ENCODE peak calls at places on chromosomes 3 and 15, in five cellular contexts. Z, I, L, P and E are unnamed samples.

GRCh38 chr15:25739687-25740121 is 123.4 kb downstream of the ATP10A start:
- DNase-seq in Z (no peak), I (peak), L (peak), P (peak), E (peak)

GRCh38 chr15:59169337-59169736 is 37.3 kb upstream of the LDHAL6B start:
- DNase-seq in Z (no peak), I (peak), L (peak), P (no peak), E (peak)

GRCh38 chr3:108090066-108090700 is 648 bp downstream of the CD47 start:
- DNase-seq in Z (no peak), I (peak), L (peak), P (peak), E (peak)

GRCh38 chr3:197234947-197235914 is 63.2 kb downstream of the DLG1 start:
- DNase-seq in Z (no peak), I (no peak), L (peak), P (no peak), E (no peak)

GRCh38 chr15:99566157-99566900 is 545 bp downstream of the MEF2A start:
- DNase-seq in Z (no peak), I (no peak), L (peak), P (peak), E (peak)

GRCh38 chr3:126501736-126502135 is 15.8 kb downstream of the UROC1 start:
- DNase-seq in Z (no peak), I (no peak), L (no peak), P (no peak), E (no peak)

GRCh38 chr3:161270991-161271390 is 49.9 kb downstream of the NMD3 start:
- DNase-seq in Z (no peak), I (peak), L (no peak), P (no peak), E (no peak)

GRCh38 chr3:156763931-156764720 is 62.0 kb upstream of the LEKR1 start:
- DNase-seq in Z (no peak), I (no peak), L (no peak), P (no peak), E (no peak)

GRCh38 chr3:70620367-70620766 is 307.9 kb upstream of the MDFIC2 start:
- DNase-seq in Z (no peak), I (no peak), L (no peak), P (no peak), E (no peak)

GRCh38 chr3:16264174-16264707 is 502 bp downstream of the DPH3 start:
- DNase-seq in Z (no peak), I (no peak), L (peak), P (no peak), E (no peak)

GRCh38 chr15:62569460-62570404 is 404.6 kb upstream of the C2CD4B start:
- DNase-seq in Z (peak), I (peak), L (peak), P (peak), E (peak)

GRCh38 chr15:61556037-61556648 is 327.0 kb upstream of the RORA start:
- DNase-seq in Z (no peak), I (peak), L (peak), P (no peak), E (peak)

GRCh38 chr3:32544894-32545293 is 25.8 kb downstream of the DYNC1LI1 start:
- DNase-seq in Z (no peak), I (peak), L (no peak), P (no peak), E (peak)

GRCh38 chr3:138625707-138626365 is 17.3 kb downstream of the FAIM start:
- DNase-seq in Z (no peak), I (peak), L (peak), P (no peak), E (peak)

GRCh38 chr3:15851735-15852134 is 54.0 kb upstream of the ANKRD28 start:
- DNase-seq in Z (no peak), I (no peak), L (no peak), P (no peak), E (no peak)

GRCh38 chr3:9208713-9209112 is 40.7 kb downstream of the SRGAP3 start:
- DNase-seq in Z (no peak), I (no peak), L (no peak), P (no peak), E (no peak)

GRCh38 chr15:78070049-78070698 is 7.3 kb downstream of the TBC1D2B start:
- DNase-seq in Z (peak), I (no peak), L (no peak), P (no peak), E (no peak)

GRCh38 chr15:86876387-86876786 is 796.7 kb downstream of the AGBL1 start:
- DNase-seq in Z (no peak), I (no peak), L (peak), P (no peak), E (no peak)

GRCh38 chr3:132135628-132136333 is 101.0 kb upstream of the CPNE4 start:
- DNase-seq in Z (no peak), I (peak), L (peak), P (no peak), E (peak)

GRCh38 chr3:127732303-127732702 is 59.6 kb downstream of the ABTB1 start:
- DNase-seq in Z (no peak), I (no peak), L (no peak), P (no peak), E (no peak)

GRCh38 chr3:59266551-59266950 is 216.7 kb upstream of the CFAP20DC start:
- DNase-seq in Z (no peak), I (no peak), L (peak), P (no peak), E (peak)

GRCh38 chr15:95410757-95411156 is 919.7 kb upstream of the NR2F2 start:
- DNase-seq in Z (no peak), I (peak), L (no peak), P (peak), E (no peak)

GRCh38 chr3:113200351-113200750 is 11.0 kb upstream of the BOC start:
- DNase-seq in Z (no peak), I (no peak), L (no peak), P (no peak), E (no peak)

GRCh38 chr15:70704166-70704565 is 59.2 kb downstream of the UACA start:
- DNase-seq in Z (no peak), I (no peak), L (no peak), P (no peak), E (no peak)

GRCh38 chr3:55615694-55616310 is 128.7 kb upstream of the WNT5A start:
- DNase-seq in Z (no peak), I (no peak), L (no peak), P (peak), E (no peak)

GRCh38 chr3:4322635-4323034 is 19.5 kb downstream of the SETMAR start:
- DNase-seq in Z (no peak), I (peak), L (peak), P (no peak), E (peak)

GRCh38 chr15:57527382-57528091 is 64.2 kb upstream of the MYZAP start:
- DNase-seq in Z (no peak), I (peak), L (peak), P (peak), E (peak)

GRCh38 chr3:42055291-42055690 is 35.9 kb upstream of the TRAK1 start:
- DNase-seq in Z (no peak), I (peak), L (peak), P (no peak), E (no peak)

GRCh38 chr3:49712166-49712565 is 7.3 kb downstream of the AMIGO3 start:
- DNase-seq in Z (no peak), I (no peak), L (no peak), P (no peak), E (no peak)

GRCh38 chr15:58458076-58458475 is 26.3 kb downstream of the LIPC start:
- DNase-seq in Z (no peak), I (peak), L (no peak), P (no peak), E (no peak)

GRCh38 chr3:124276863-124277515 is 285.1 kb upstream of the ROPN1 start:
- DNase-seq in Z (no peak), I (no peak), L (no peak), P (peak), E (no peak)

GRCh38 chr3:45464336-45464809 is 76.0 kb downstream of the LARS2 start:
- DNase-seq in Z (no peak), I (peak), L (no peak), P (peak), E (peak)

GRCh38 chr3:111729087-111729846 is 129.8 kb upstream of the PHLDB2 start:
- DNase-seq in Z (peak), I (peak), L (peak), P (peak), E (peak)

GRCh38 chr15:68431037-68431791 is 749 bp downstream of the ITGA11 start:
- DNase-seq in Z (peak), I (peak), L (no peak), P (peak), E (no peak)

GRCh38 chr3:186209810-186210752 is 101.2 kb upstream of the ETV5 start:
- DNase-seq in Z (no peak), I (peak), L (peak), P (peak), E (peak)

GRCh38 chr15:83973816-83974215 is 261.8 kb upstream of the GOLGA6L4 start:
- DNase-seq in Z (no peak), I (peak), L (no peak), P (no peak), E (no peak)

GRCh38 chr15:83970290-83970890 is 265.2 kb upstream of the GOLGA6L4 start:
- DNase-seq in Z (no peak), I (peak), L (no peak), P (no peak), E (no peak)

GRCh38 chr15:83971967-83972366 is 263.6 kb upstream of the GOLGA6L4 start:
- DNase-seq in Z (no peak), I (no peak), L (peak), P (no peak), E (no peak)
- TF ChIP-seq CTCF in Z (no peak), I (no peak), L (no peak), P (no peak), E (no peak)

DNA sequence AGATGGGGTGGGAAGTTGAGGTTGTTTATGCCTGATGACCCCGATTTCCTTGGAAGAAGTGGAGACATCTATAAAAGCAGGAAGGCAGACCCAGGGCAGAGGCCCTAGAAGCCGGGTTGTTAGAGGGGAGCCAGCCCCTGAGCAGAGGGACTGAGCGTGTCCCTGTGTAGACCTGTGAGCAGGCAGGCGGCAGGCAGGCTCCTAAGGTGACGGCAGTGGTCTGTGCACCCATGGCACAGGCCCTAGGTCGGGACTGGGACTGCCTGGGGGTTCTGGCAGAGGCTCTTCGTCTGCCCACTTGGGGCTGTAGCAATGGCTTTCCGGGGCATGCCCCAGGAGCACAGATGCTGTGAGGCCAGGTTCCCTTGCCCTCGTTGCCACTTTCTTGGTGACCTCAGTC is 9.9 kb downstream of the SEMA4B start:
- DNase-seq in Z (peak), I (no peak), L (no peak), P (no peak), E (no peak)
- H3K4me3 ChIP-seq in Z (no peak), I (no peak), L (no peak), P (no peak), E (no peak)

GRCh38 chr15:90382305-90382704 is 5.7 kb upstream of the IQGAP1 start:
- DNase-seq in Z (no peak), I (no peak), L (no peak), P (no peak), E (no peak)
- TF ChIP-seq CTCF in Z (no peak), I (no peak), L (no peak), P (no peak), E (no peak)

GRCh38 chr3:69384379-69384778 is 1.5 kb downstream of the FRMD4B start:
- DNase-seq in Z (no peak), I (no peak), L (no peak), P (no peak), E (no peak)

GRCh38 chr3:69385033-69385722 is 710 bp downstream of the FRMD4B start:
- DNase-seq in Z (no peak), I (no peak), L (no peak), P (no peak), E (no peak)

GRCh38 chr3:69388241-69388640 is 2.4 kb upstream of the FRMD4B start:
- DNase-seq in Z (no peak), I (no peak), L (no peak), P (no peak), E (no peak)

GRCh38 chr3:69385723-69386483 is at the start of gene FRMD4B:
- DNase-seq in Z (peak), I (peak), L (peak), P (peak), E (peak)

GRCh38 chr3:69386535-69387385 is 872 bp upstream of the FRMD4B start:
- DNase-seq in Z (no peak), I (no peak), L (no peak), P (no peak), E (no peak)
- H3K4me3 ChIP-seq in Z (no peak), I (no peak), L (no peak), P (peak), E (no peak)

GRCh38 chr3:170811515-170811914 is 58.5 kb downstream of the RPL22L1 start:
- DNase-seq in Z (no peak), I (peak), L (peak), P (no peak), E (peak)

GRCh38 chr3:170808041-170808440 is 62.0 kb downstream of the RPL22L1 start:
- DNase-seq in Z (no peak), I (peak), L (no peak), P (no peak), E (no peak)

GRCh38 chr3:170806676-170807075 is 63.3 kb downstream of the RPL22L1 start:
- DNase-seq in Z (no peak), I (no peak), L (peak), P (no peak), E (no peak)

GRCh38 chr3:170809975-170810357 is 60.0 kb downstream of the RPL22L1 start:
- DNase-seq in Z (no peak), I (peak), L (peak), P (no peak), E (peak)

DNA sequence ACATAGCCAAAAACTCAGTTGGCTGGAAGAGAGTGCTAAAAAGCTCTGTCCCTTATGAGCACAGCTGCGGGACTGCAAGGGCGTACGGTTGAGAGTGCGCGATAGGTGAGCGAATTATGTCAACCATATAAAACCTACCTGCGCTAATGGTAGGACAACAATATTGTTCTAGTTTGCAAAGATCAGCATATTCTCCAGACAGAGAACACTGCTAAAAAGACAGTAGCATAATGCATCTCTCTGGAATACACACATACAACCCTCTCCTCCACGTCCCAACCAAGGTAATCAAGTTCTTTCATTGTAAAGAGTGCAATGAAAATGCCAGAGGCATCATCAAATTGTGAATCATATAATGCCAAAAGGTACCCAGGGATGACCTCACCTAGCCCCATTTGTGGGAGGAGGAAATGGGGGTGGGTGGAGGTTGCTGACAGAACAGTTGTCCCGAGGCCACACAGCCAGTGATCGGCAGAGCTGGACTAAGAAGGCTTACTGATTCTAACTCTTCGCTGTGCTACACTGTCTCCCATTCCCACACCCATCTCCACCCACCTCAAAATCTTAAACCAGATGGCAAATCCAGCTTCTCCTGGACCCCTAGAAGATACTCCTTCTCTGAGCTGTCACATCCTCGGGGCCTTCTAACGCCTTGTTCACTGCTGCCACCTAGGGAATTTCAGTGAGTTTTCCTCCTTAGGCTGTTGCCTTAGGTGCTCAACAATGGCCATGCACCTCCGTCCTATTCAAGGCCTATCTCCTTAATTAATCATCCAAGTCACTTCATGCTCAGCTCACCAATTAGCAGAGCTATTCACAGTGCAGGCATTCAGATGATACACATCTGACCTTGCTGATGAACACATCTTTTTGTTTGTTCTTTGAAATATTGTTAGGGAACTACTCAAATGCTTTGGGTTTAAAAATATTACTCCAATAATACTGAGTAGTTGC is 60.7 kb downstream of the RPL22L1 start:
- DNase-seq in Z (no peak), I (peak), L (peak), P (peak), E (peak)
- TF ChIP-seq CTCF in Z (peak), I (peak), L (peak), P (peak), E (peak)

DNA sequence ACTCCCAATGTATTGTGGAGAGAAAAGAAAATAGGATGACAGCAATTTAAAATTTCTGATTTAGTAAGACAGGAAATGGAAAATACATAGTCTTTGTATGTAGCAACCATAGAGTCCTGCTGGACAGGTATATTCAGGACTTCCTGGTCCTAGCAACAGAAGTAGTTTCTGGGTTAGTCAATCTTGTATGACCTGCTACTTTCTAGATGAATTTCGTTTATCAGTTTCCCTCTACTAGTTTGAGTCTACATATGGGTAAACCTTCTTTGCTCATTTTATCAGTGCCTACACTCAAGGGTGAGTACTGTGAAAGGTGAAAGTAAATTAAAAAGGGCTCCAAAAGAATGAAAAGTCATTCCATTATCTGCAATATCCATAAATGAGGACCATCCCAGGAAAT is 309.8 kb downstream of the UNC13C start:
- DNase-seq in Z (no peak), I (no peak), L (no peak), P (no peak), E (no peak)
- H3K4me3 ChIP-seq in Z (no peak), I (no peak), L (no peak), P (no peak), E (no peak)

DNA sequence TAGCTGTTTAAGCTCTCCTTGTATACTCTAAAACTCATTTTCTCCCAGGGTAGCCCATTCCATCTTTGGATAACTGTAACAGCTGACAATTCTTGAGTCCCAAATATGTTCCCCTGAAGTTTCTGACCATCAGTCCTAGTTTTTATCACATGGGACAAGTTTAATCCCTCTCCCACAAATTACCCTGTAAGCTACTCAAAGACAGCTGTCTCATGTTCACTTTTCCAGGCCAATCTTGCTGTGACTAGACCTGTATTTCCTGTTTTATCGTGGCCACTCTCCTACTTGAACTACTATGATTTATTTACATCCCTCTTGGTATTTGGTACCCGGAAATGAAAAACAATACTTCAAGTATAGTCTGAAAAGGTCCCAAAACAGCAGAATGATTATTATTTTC is 95.0 kb upstream of the MEX3B start:
- DNase-seq in Z (no peak), I (no peak), L (no peak), P (no peak), E (no peak)
- TF ChIP-seq CTCF in Z (no peak), I (no peak), L (no peak), P (no peak), E (no peak)